ENCODE peak calls at places on chromosomes 11 and 22, in ten cellular contexts. One of them, this sample, is unnamed.

GRCh38 chr11:33402066-33402465 is 144.9 kb downstream of the HIPK3 start:
- DNase-seq in GM06990: no peak
- DNase-seq in neuronal stem cell: no peak
- DNase-seq in GM12865: peak; percentile 14
- DNase-seq in SJSA1: no peak
- DNase-seq in tibial artery: no peak
- DNase-seq in GM12864: no peak
- DNase-seq in brain microvascular endothelial cell: no peak
- DNase-seq in astrocyte of the spinal cord: no peak
- DNase-seq in cardiac fibroblast: no peak
- DNase-seq in this sample: no peak

GRCh38 chr11:626475-627272 is at the start of gene SCT:
- DNase-seq in GM06990: no peak
- DNase-seq in neuronal stem cell: no peak
- DNase-seq in GM12865: no peak
- DNase-seq in SJSA1: no peak
- DNase-seq in tibial artery: no peak
- DNase-seq in GM12864: no peak
- DNase-seq in brain microvascular endothelial cell: no peak
- DNase-seq in astrocyte of the spinal cord: no peak
- DNase-seq in cardiac fibroblast: no peak
- DNase-seq in this sample: no peak

GRCh38 chr11:72254299-72254993 is 10.5 kb upstream of the PHOX2A start:
- DNase-seq in GM06990: no peak
- DNase-seq in neuronal stem cell: no peak
- DNase-seq in GM12865: no peak
- DNase-seq in SJSA1: no peak
- DNase-seq in tibial artery: no peak
- DNase-seq in GM12864: no peak
- DNase-seq in brain microvascular endothelial cell: no peak
- DNase-seq in astrocyte of the spinal cord: no peak
- DNase-seq in cardiac fibroblast: no peak
- DNase-seq in this sample: no peak

GRCh38 chr11:74347381-74347780 is 35.9 kb upstream of the P4HA3 start:
- DNase-seq in GM06990: no peak
- DNase-seq in neuronal stem cell: no peak
- DNase-seq in GM12865: no peak
- DNase-seq in SJSA1: no peak
- DNase-seq in tibial artery: no peak
- DNase-seq in GM12864: no peak
- DNase-seq in brain microvascular endothelial cell: no peak
- DNase-seq in astrocyte of the spinal cord: peak; percentile 28
- DNase-seq in cardiac fibroblast: peak; percentile 53
- DNase-seq in this sample: no peak

GRCh38 chr22:37983860-37984791 is at the start of gene SOX10:
- DNase-seq in GM06990: no peak
- DNase-seq in neuronal stem cell: no peak
- DNase-seq in GM12865: no peak
- DNase-seq in SJSA1: no peak
- DNase-seq in tibial artery: no peak
- DNase-seq in GM12864: no peak
- DNase-seq in brain microvascular endothelial cell: no peak
- DNase-seq in astrocyte of the spinal cord: no peak
- DNase-seq in cardiac fibroblast: no peak
- DNase-seq in this sample: no peak

GRCh38 chr11:131311746-131312145 is 58.7 kb upstream of the NTM start:
- DNase-seq in GM06990: no peak
- DNase-seq in neuronal stem cell: no peak
- DNase-seq in GM12865: no peak
- DNase-seq in SJSA1: no peak
- DNase-seq in tibial artery: no peak
- DNase-seq in GM12864: no peak
- DNase-seq in brain microvascular endothelial cell: no peak
- DNase-seq in astrocyte of the spinal cord: no peak
- DNase-seq in cardiac fibroblast: no peak
- DNase-seq in this sample: no peak

GRCh38 chr22:31474743-31475142 is 14.9 kb downstream of the EIF4ENIF1 start:
- DNase-seq in GM06990: no peak
- DNase-seq in neuronal stem cell: no peak
- DNase-seq in GM12865: no peak
- DNase-seq in SJSA1: no peak
- DNase-seq in tibial artery: no peak
- DNase-seq in GM12864: no peak
- DNase-seq in brain microvascular endothelial cell: peak; percentile 68
- DNase-seq in astrocyte of the spinal cord: peak; percentile 59
- DNase-seq in cardiac fibroblast: peak; percentile 79
- DNase-seq in this sample: no peak

GRCh38 chr11:44621784-44622183 is 56.3 kb downstream of the CD82 start:
- DNase-seq in GM06990: no peak
- DNase-seq in neuronal stem cell: no peak
- DNase-seq in GM12865: no peak
- DNase-seq in SJSA1: no peak
- DNase-seq in tibial artery: no peak
- DNase-seq in GM12864: no peak
- DNase-seq in brain microvascular endothelial cell: no peak
- DNase-seq in astrocyte of the spinal cord: no peak
- DNase-seq in cardiac fibroblast: no peak
- DNase-seq in this sample: no peak

GRCh38 chr11:73439002-73439843 is 63.0 kb downstream of the RELT start:
- DNase-seq in GM06990: no peak
- DNase-seq in neuronal stem cell: no peak
- DNase-seq in GM12865: no peak
- DNase-seq in SJSA1: no peak
- DNase-seq in tibial artery: no peak
- DNase-seq in GM12864: no peak
- DNase-seq in brain microvascular endothelial cell: no peak
- DNase-seq in astrocyte of the spinal cord: no peak
- DNase-seq in cardiac fibroblast: no peak
- DNase-seq in this sample: no peak

DNA sequence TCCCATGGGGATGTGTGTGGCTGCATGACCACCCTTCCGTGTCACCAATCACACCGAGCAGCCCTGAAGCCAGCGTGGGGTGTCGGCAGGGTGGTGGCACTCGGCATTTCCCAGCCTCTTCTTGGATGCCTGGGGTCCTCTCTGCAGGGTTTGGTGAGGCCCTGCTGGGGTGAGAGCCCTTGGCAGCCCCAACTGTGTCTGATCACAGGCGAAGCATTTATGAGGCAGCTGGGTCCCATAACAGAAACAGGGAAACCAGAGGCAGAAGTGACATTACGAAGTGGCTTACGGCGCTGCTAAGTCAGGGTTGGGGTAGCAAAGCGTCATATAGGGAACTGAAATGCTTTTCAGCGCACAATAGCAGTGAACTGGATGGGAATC is 92.3 kb upstream of the SEPTIN5 start:
- DNase-seq in GM06990: peak; percentile 65
- DNase-seq in neuronal stem cell: no peak
- DNase-seq in GM12865: peak; percentile 67
- DNase-seq in SJSA1: no peak
- DNase-seq in tibial artery: no peak
- DNase-seq in GM12864: no peak
- DNase-seq in brain microvascular endothelial cell: no peak
- DNase-seq in astrocyte of the spinal cord: no peak
- DNase-seq in cardiac fibroblast: no peak
- DNase-seq in this sample: no peak
- H3K4me3 ChIP-seq in GM06990: no peak overlapping the region
- H3K4me3 ChIP-seq in neuronal stem cell: no peak overlapping the region
- H3K4me3 ChIP-seq in GM12865: no peak overlapping the region
- H3K4me3 ChIP-seq in SJSA1: no peak overlapping the region
- H3K4me3 ChIP-seq in tibial artery: no peak overlapping the region
- H3K4me3 ChIP-seq in GM12864: peak overlapping the region; percentile 1
- H3K4me3 ChIP-seq in brain microvascular endothelial cell: no peak overlapping the region
- H3K4me3 ChIP-seq in astrocyte of the spinal cord: no peak overlapping the region
- H3K4me3 ChIP-seq in cardiac fibroblast: no peak overlapping the region
- H3K4me3 ChIP-seq in this sample: no peak overlapping the region

GRCh38 chr11:96579642-96580041 is 189.8 kb downstream of the JRKL start:
- DNase-seq in GM06990: no peak
- DNase-seq in neuronal stem cell: no peak
- DNase-seq in GM12865: no peak
- DNase-seq in SJSA1: no peak
- DNase-seq in tibial artery: no peak
- DNase-seq in GM12864: no peak
- DNase-seq in brain microvascular endothelial cell: no peak
- DNase-seq in astrocyte of the spinal cord: no peak
- DNase-seq in cardiac fibroblast: no peak
- DNase-seq in this sample: no peak

GRCh38 chr11:96576383-96576782 is 186.6 kb downstream of the JRKL start:
- DNase-seq in GM06990: no peak
- DNase-seq in neuronal stem cell: no peak
- DNase-seq in GM12865: no peak
- DNase-seq in SJSA1: no peak
- DNase-seq in tibial artery: no peak
- DNase-seq in GM12864: no peak
- DNase-seq in brain microvascular endothelial cell: no peak
- DNase-seq in astrocyte of the spinal cord: no peak
- DNase-seq in cardiac fibroblast: no peak
- DNase-seq in this sample: no peak

DNA sequence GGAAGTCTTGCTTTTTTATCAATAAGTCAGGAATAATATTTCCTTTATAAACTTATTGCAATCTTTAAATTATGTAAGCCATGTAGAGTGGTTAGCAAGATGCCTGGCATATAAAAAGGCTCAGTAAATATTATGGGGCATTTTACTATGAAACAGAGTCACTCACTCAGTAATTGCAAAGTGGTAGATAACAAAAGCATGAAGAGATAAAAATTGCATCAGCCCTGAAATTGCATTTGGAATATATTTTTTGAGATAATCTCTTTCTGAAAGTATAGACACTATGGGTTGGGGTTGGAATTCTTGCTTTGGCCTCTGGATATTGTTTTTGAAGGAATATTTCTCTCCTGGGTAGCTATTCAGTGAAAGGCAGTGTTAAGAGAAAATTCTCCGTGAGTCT is 188.6 kb downstream of the JRKL start:
- DNase-seq in GM06990: no peak
- DNase-seq in neuronal stem cell: no peak
- DNase-seq in GM12865: no peak
- DNase-seq in SJSA1: no peak
- DNase-seq in tibial artery: no peak
- DNase-seq in GM12864: no peak
- DNase-seq in brain microvascular endothelial cell: no peak
- DNase-seq in astrocyte of the spinal cord: no peak
- DNase-seq in cardiac fibroblast: no peak
- DNase-seq in this sample: no peak
- H3K4me3 ChIP-seq in GM06990: no peak overlapping the region
- H3K4me3 ChIP-seq in neuronal stem cell: no peak overlapping the region
- H3K4me3 ChIP-seq in GM12865: no peak overlapping the region
- H3K4me3 ChIP-seq in SJSA1: no peak overlapping the region
- H3K4me3 ChIP-seq in tibial artery: no peak overlapping the region
- H3K4me3 ChIP-seq in GM12864: no peak overlapping the region
- H3K4me3 ChIP-seq in brain microvascular endothelial cell: no peak overlapping the region
- H3K4me3 ChIP-seq in astrocyte of the spinal cord: no peak overlapping the region
- H3K4me3 ChIP-seq in cardiac fibroblast: no peak overlapping the region
- H3K4me3 ChIP-seq in this sample: no peak overlapping the region

GRCh38 chr11:111302298-111302697 is 4.0 kb downstream of the POU2AF3 start:
- DNase-seq in GM06990: no peak
- DNase-seq in neuronal stem cell: no peak
- DNase-seq in GM12865: no peak
- DNase-seq in SJSA1: no peak
- DNase-seq in tibial artery: no peak
- DNase-seq in GM12864: no peak
- DNase-seq in brain microvascular endothelial cell: no peak
- DNase-seq in astrocyte of the spinal cord: no peak
- DNase-seq in cardiac fibroblast: no peak
- DNase-seq in this sample: no peak

GRCh38 chr11:111301004-111301839 is 2.9 kb downstream of the POU2AF3 start:
- DNase-seq in GM06990: no peak
- DNase-seq in neuronal stem cell: no peak
- DNase-seq in GM12865: no peak
- DNase-seq in SJSA1: no peak
- DNase-seq in tibial artery: no peak
- DNase-seq in GM12864: no peak
- DNase-seq in brain microvascular endothelial cell: no peak
- DNase-seq in astrocyte of the spinal cord: no peak
- DNase-seq in cardiac fibroblast: no peak
- DNase-seq in this sample: no peak

GRCh38 chr11:111299111-111300026 is 1.0 kb downstream of the POU2AF3 start:
- DNase-seq in GM06990: no peak
- DNase-seq in neuronal stem cell: peak; percentile 52
- DNase-seq in GM12865: peak; percentile 35
- DNase-seq in SJSA1: peak; percentile 24
- DNase-seq in tibial artery: peak; percentile 55
- DNase-seq in GM12864: no peak
- DNase-seq in brain microvascular endothelial cell: peak; percentile 11
- DNase-seq in astrocyte of the spinal cord: peak; percentile 25
- DNase-seq in cardiac fibroblast: peak; percentile 25
- DNase-seq in this sample: peak; percentile 49

GRCh38 chr11:111301840-111302113 is 3.4 kb downstream of the POU2AF3 start:
- DNase-seq in GM06990: no peak
- DNase-seq in neuronal stem cell: no peak
- DNase-seq in GM12865: no peak
- DNase-seq in SJSA1: no peak
- DNase-seq in tibial artery: no peak
- DNase-seq in GM12864: no peak
- DNase-seq in brain microvascular endothelial cell: no peak
- DNase-seq in astrocyte of the spinal cord: no peak
- DNase-seq in cardiac fibroblast: no peak
- DNase-seq in this sample: no peak

DNA sequence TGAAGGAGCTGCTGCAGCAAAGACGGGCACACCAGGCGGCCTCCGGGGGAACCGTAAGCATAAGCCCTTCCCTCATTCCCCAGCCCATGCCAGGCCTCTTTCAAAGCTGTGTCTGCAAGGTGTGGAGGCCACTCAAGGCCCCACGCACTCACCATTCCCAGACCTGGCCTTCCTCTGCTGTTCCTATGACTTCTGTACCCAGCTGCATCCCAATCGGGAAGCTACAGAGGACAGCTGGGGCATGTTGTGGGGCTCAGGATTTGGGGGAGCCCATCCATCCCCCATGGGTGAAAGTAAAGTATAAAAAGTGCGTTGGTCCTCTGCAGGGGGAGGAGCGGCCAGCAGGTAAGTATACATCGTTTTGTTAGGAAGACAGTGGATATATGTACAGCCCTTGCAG is 2.2 kb downstream of the POU2AF3 start:
- DNase-seq in GM06990: no peak
- DNase-seq in neuronal stem cell: no peak
- DNase-seq in GM12865: no peak
- DNase-seq in SJSA1: no peak
- DNase-seq in tibial artery: no peak
- DNase-seq in GM12864: no peak
- DNase-seq in brain microvascular endothelial cell: no peak
- DNase-seq in astrocyte of the spinal cord: no peak
- DNase-seq in cardiac fibroblast: no peak
- DNase-seq in this sample: no peak
- H3K4me3 ChIP-seq in GM06990: no peak overlapping the region
- H3K4me3 ChIP-seq in neuronal stem cell: no peak overlapping the region
- H3K4me3 ChIP-seq in GM12865: no peak overlapping the region
- H3K4me3 ChIP-seq in SJSA1: no peak overlapping the region
- H3K4me3 ChIP-seq in tibial artery: no peak overlapping the region
- H3K4me3 ChIP-seq in GM12864: no peak overlapping the region
- H3K4me3 ChIP-seq in brain microvascular endothelial cell: no peak overlapping the region
- H3K4me3 ChIP-seq in astrocyte of the spinal cord: no peak overlapping the region
- H3K4me3 ChIP-seq in cardiac fibroblast: no peak overlapping the region
- H3K4me3 ChIP-seq in this sample: no peak overlapping the region

GRCh38 chr11:66454828-66455227 is 11.9 kb upstream of the PELI3 start:
- DNase-seq in GM06990: no peak
- DNase-seq in neuronal stem cell: no peak
- DNase-seq in GM12865: no peak
- DNase-seq in SJSA1: no peak
- DNase-seq in tibial artery: no peak
- DNase-seq in GM12864: no peak
- DNase-seq in brain microvascular endothelial cell: no peak
- DNase-seq in astrocyte of the spinal cord: no peak
- DNase-seq in cardiac fibroblast: no peak
- DNase-seq in this sample: no peak
- H3K4me3 ChIP-seq in GM06990: no peak overlapping the region
- H3K4me3 ChIP-seq in neuronal stem cell: no peak overlapping the region
- H3K4me3 ChIP-seq in GM12865: no peak overlapping the region
- H3K4me3 ChIP-seq in SJSA1: no peak overlapping the region
- H3K4me3 ChIP-seq in tibial artery: no peak overlapping the region
- H3K4me3 ChIP-seq in GM12864: no peak overlapping the region
- H3K4me3 ChIP-seq in brain microvascular endothelial cell: no peak overlapping the region
- H3K4me3 ChIP-seq in astrocyte of the spinal cord: no peak overlapping the region
- H3K4me3 ChIP-seq in cardiac fibroblast: no peak overlapping the region
- H3K4me3 ChIP-seq in this sample: no peak overlapping the region

This sample was measured in tibial nerve.